ENCODE peak calls at places on chromosomes 3 and 15, in five cellular contexts. K, P, W, X and E are unnamed samples.

GRCh38 chr3:159762981-159763465 is 225.6 kb upstream of the IL12A start:
- DNase-seq in K (no peak), X (no peak), W (no peak), P (no peak), E (peak)

GRCh38 chr3:134543113-134543512 is 57.3 kb downstream of the CEP63 start:
- DNase-seq in W (no peak), X (no peak), K (no peak), P (no peak), E (no peak)

GRCh38 chr15:40291088-40291574 is 8.3 kb upstream of the ANKRD63 start:
- DNase-seq in K (no peak), P (no peak), W (no peak), X (no peak), E (peak)

GRCh38 chr15:69546182-69546581 is 93.6 kb downstream of the RPLP1 start:
- DNase-seq in W (no peak), X (no peak), P (no peak), K (no peak), E (no peak)

GRCh38 chr3:194040501-194041273 is 95.3 kb upstream of the HES1 start:
- DNase-seq in W (no peak), K (no peak), X (no peak), P (no peak), E (no peak)

GRCh38 chr3:44885618-44886017 is 11.2 kb downstream of the TGM4 start:
- DNase-seq in K (peak), X (no peak), W (peak), P (no peak), E (no peak)

GRCh38 chr3:180430896-180431295 is 171.1 kb upstream of the TTC14 start:
- DNase-seq in X (no peak), K (no peak), W (no peak), P (no peak), E (no peak)

GRCh38 chr15:70508561-70509281 is 254.6 kb downstream of the UACA start:
- DNase-seq in X (no peak), K (no peak), P (no peak), W (peak), E (no peak)

GRCh38 chr3:172334743-172335142 is 113.5 kb downstream of the GHSR start:
- DNase-seq in X (no peak), W (no peak), K (no peak), P (no peak), E (no peak)

GRCh38 chr15:30065025-30065801 is 17.5 kb upstream of the GOLGA8J start:
- DNase-seq in X (no peak), P (no peak), K (no peak), W (no peak), E (no peak)

GRCh38 chr3:154933581-154933980 is 146.5 kb upstream of the MME start:
- DNase-seq in W (no peak), P (no peak), K (no peak), X (no peak), E (no peak)

GRCh38 chr15:69893863-69894262 is 203.9 kb downstream of the TLE3 start:
- DNase-seq in P (no peak), W (no peak), X (no peak), K (no peak), E (peak)

GRCh38 chr3:48273594-48274211 is 32.8 kb downstream of the ZNF589 start:
- DNase-seq in X (peak), K (peak), W (peak), P (peak), E (peak)

GRCh38 chr3:158683216-158683975 is 10.9 kb upstream of the LXN start:
- DNase-seq in P (no peak), K (no peak), W (no peak), X (no peak), E (no peak)

GRCh38 chr3:186044973-186045372 is 63.9 kb downstream of the ETV5 start:
- DNase-seq in K (no peak), W (peak), P (no peak), X (no peak), E (no peak)
- TF ChIP-seq JUND in K (no peak), W (no peak), P (no peak), X (no peak), E (no peak)

DNA sequence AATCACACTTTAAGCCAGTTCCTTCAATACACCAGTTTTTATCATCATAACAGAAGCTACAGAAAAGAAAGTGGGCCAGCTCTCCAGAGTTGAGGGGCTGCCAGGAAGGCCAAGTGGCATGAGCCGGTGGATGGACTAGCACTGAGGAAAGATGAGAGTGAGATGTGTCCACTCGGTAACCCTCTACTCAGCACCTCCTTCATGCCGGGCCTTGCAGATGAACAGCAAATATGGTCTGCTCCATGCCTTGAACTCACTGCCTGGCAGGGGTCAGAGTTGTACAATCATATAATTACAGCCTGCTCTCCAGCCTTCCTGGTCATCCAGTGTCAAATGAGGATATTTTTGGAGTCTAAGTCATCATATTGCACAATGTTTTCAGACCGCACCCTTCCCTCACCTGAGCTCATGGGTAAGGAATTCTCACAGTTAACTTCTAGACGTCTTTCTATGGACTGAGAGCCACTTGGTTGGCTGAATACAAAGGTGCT is 4.9 kb downstream of the MGLL start:
- DNase-seq in P (no peak), W (no peak), X (no peak), K (peak), E (peak)
- TF ChIP-seq JUND in P (no peak), W (no peak), X (no peak), K (no peak), E (no peak)

GRCh38 chr3:192409838-192410683 is 317.3 kb downstream of the FGF12 start:
- DNase-seq in K (no peak), W (no peak), P (no peak), X (no peak), E (no peak)
- TF ChIP-seq JUND in K (no peak), W (no peak), P (no peak), X (no peak), E (no peak)

GRCh38 chr3:147299656-147300055 is 106.7 kb downstream of the ZIC4 start:
- DNase-seq in P (no peak), X (no peak), W (no peak), K (no peak), E (no peak)

GRCh38 chr3:147297756-147298155 is 108.6 kb downstream of the ZIC4 start:
- DNase-seq in P (no peak), K (no peak), W (no peak), X (no peak), E (no peak)

GRCh38 chr3:147301781-147302180 is 104.6 kb downstream of the ZIC4 start:
- DNase-seq in K (no peak), P (no peak), W (no peak), X (no peak), E (no peak)

DNA sequence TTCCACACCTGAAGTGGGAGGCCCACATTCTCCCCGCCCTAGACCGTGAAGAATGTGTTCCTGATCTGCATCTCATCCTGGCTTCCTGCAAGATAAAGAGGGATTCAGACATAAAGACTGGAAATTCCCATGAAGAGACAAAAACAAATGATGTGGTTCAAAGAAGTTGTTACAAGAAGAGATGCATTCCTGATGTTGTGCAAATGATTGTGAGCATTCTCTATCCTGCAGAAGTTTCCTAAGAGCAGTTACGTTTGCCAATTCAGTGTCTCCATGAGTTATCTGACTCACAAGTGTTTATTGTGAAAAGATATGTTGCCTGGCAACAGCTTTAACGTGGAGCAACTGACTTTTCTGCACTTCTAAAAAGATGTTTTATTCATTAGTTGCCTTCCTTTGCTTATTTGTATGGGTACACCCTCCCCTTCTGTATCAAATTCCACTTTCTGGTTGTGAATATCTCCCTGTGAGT is 107.8 kb downstream of the ZIC4 start:
- DNase-seq in X (no peak), P (no peak), K (no peak), W (peak), E (no peak)
- TF ChIP-seq JUND in X (no peak), P (no peak), K (no peak), W (no peak), E (no peak)

GRCh38 chr3:29169456-29169855 is 111.4 kb upstream of the RBMS3 start:
- DNase-seq in P (no peak), K (no peak), X (no peak), W (no peak), E (no peak)
- TF ChIP-seq JUND in P (no peak), K (no peak), X (no peak), W (no peak), E (no peak)

GRCh38 chr3:42302924-42303634 is 37.1 kb upstream of the CCK start:
- DNase-seq in P (no peak), K (no peak), X (peak), W (no peak), E (no peak)
- TF ChIP-seq JUND in P (no peak), K (no peak), X (no peak), W (no peak), E (no peak)

GRCh38 chr15:64751464-64751863 is 23.9 kb downstream of the RBPMS2 start:
- DNase-seq in W (no peak), X (no peak), P (no peak), K (no peak), E (no peak)
- TF ChIP-seq JUND in W (no peak), X (no peak), P (no peak), K (no peak), E (no peak)

DNA sequence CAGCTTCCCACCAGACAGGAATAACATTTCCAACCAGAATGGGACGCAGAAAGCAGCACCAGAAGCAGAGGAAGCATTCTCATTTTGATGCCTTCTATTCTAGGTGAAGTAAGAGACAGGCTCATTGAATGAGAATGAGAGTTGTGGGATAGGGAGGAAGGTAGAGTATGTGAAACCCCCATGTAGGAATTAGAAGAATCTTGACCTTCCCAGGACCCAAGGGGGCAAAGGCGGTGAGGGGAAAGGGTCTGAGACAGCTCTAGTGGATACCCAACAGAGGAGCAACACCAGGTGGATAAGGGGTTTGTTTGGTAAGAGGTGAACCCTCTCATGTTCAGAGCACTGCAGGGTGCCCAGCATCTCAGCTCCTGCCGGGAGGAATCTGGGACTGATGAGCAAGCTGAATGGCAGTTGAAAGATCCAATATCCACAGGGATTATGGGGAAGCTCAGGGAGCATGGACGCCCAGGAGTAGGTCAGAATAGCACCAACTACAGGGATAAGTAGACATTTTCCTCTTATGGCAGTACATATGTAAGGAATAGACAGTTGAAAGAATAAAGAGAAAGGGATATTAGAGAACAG is 77.0 kb downstream of the PLCL2 start:
- DNase-seq in P (peak), K (no peak), W (no peak), X (no peak), E (no peak)
- TF ChIP-seq JUND in P (no peak), K (no peak), W (no peak), X (no peak), E (no peak)

GRCh38 chr3:99686955-99687612 is 48.7 kb downstream of the COL8A1 start:
- DNase-seq in K (peak), P (no peak), W (peak), X (no peak), E (peak)
- TF ChIP-seq JUND in K (no peak), P (no peak), W (no peak), X (no peak), E (no peak)